ENCODE peak calls at places on chromosomes 13 and 19, in five cellular contexts. K is CD8-positive, alpha-beta T cell; P is tibial nerve; Z is neuronal stem cell; W is tibial artery. T is an unnamed sample.

GRCh38 chr13:114054269-114054668 is 78.2 kb downstream of the RASA3 start:
- DNase-seq in P (no peak), K (no peak), Z (no peak), W (no peak), T (no peak)

GRCh38 chr19:13262450-13262849 is 112.2 kb downstream of the IER2 start:
- DNase-seq in Z (no peak), W (no peak), P (no peak), K (no peak), T (peak; percentile 34)

GRCh38 chr13:80399340-80400163 is 58.6 kb upstream of the SPRY2 start:
- DNase-seq in W (no peak), K (no peak), Z (no peak), P (no peak), T (no peak)

GRCh38 chr13:99464441-99464949 is 36.8 kb upstream of the TM9SF2 start:
- DNase-seq in Z (no peak), W (no peak), P (no peak), K (no peak), T (no peak)

GRCh38 chr13:105821337-105821736 is 714.1 kb downstream of the EFNB2 start:
- DNase-seq in W (no peak), P (no peak), Z (no peak), K (no peak), T (no peak)

GRCh38 chr19:8487137-8487851 is 15.1 kb downstream of the PRAM1 start:
- DNase-seq in K (peak; percentile 50), W (peak; percentile 49), Z (no peak), P (peak; percentile 32), T (no peak)

GRCh38 chr13:62702502-62702901 is 1286.9 kb upstream of the PCDH20 start:
- DNase-seq in K (no peak), P (no peak), Z (no peak), W (no peak), T (no peak)

GRCh38 chr13:71865858-71866172 is 1.2 kb downstream of the DACH1 start:
- DNase-seq in P (no peak), Z (no peak), W (no peak), K (no peak), T (no peak)

GRCh38 chr13:31528758-31529157 is 210.6 kb upstream of the RXFP2 start:
- DNase-seq in W (no peak), K (no peak), P (no peak), Z (no peak), T (no peak)

GRCh38 chr13:75372517-75372916 is 109.5 kb downstream of the TBC1D4 start:
- DNase-seq in Z (peak; percentile 23), P (peak; percentile 70), W (no peak), K (no peak), T (no peak)

GRCh38 chr13:114249062-114249461 is 14.4 kb downstream of the CDC16 start:
- DNase-seq in W (no peak), K (no peak), Z (no peak), P (no peak), T (no peak)

GRCh38 chr13:63297162-63297561 is 1881.5 kb upstream of the PCDH20 start:
- DNase-seq in Z (no peak), W (no peak), K (no peak), P (no peak), T (no peak)

DNA sequence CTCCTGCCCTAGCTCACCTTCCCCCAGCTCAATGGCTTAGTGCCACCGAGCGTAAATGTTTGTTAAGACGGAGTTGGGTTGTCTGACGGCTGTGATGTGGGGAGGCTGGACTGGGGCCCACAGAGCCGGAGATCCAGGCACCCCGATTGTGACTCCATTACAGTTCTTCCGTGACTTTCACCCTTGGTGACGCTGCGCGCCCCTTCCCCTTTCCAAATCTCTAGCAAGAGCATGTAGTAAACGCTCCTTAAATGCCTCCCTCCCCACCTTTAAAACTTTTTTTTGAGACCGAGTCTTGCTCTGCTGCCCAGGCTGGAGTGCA is 829 bp downstream of the REEP6 start:
- DNase-seq in K (no peak), P (no peak), Z (no peak), W (no peak), T (no peak)
- H3K4me3 ChIP-seq in K (no peak overlapping the region), P (no peak overlapping the region), Z (peak overlapping the region; percentile 83), W (no peak overlapping the region), T (no peak overlapping the region)

DNA sequence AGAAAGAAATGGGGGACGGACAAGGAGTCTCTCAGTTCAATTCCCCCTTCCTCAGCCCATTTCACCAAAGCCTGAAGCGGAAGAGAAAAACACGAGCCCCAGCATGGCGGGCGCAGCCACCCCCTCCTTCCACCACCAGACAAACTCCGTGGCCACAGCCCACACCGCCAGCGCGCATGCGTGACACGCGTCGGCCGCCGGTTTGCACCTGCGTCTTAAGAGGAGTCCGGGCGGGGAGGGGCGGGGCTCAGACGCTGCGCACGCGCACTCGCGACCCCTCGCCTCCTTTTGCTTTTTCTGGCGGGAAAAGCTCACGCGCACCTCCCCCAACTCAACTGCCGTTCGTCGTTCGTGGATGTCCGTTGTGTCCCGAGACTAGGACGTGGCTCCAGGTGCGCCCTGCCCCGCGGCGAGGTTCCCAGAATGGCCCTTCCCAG is at the start of gene KASH5:
- DNase-seq in Z (no peak), W (peak; percentile 49), P (peak; percentile 22), K (peak; percentile 87), T (no peak)
- H3K4me3 ChIP-seq in Z (no peak within 1 kb of the TSS), W (peak within 1 kb of the TSS; percentile 22), P (no peak within 1 kb of the TSS), K (peak within 1 kb of the TSS; percentile 37), T (no peak within 1 kb of the TSS)

GRCh38 chr19:30637926-30638325 is 265.7 kb downstream of the ZNF536 start:
- DNase-seq in K (no peak), W (no peak), P (no peak), Z (no peak), T (no peak)

GRCh38 chr19:30638889-30639288 is 266.7 kb downstream of the ZNF536 start:
- DNase-seq in P (no peak), W (no peak), Z (no peak), K (no peak), T (no peak)

GRCh38 chr19:30631035-30631375 is 258.8 kb downstream of the ZNF536 start:
- DNase-seq in K (no peak), W (no peak), P (no peak), Z (no peak), T (no peak)

GRCh38 chr19:30634431-30634830 is 262.2 kb downstream of the ZNF536 start:
- DNase-seq in Z (no peak), W (no peak), P (no peak), K (no peak), T (no peak)

DNA sequence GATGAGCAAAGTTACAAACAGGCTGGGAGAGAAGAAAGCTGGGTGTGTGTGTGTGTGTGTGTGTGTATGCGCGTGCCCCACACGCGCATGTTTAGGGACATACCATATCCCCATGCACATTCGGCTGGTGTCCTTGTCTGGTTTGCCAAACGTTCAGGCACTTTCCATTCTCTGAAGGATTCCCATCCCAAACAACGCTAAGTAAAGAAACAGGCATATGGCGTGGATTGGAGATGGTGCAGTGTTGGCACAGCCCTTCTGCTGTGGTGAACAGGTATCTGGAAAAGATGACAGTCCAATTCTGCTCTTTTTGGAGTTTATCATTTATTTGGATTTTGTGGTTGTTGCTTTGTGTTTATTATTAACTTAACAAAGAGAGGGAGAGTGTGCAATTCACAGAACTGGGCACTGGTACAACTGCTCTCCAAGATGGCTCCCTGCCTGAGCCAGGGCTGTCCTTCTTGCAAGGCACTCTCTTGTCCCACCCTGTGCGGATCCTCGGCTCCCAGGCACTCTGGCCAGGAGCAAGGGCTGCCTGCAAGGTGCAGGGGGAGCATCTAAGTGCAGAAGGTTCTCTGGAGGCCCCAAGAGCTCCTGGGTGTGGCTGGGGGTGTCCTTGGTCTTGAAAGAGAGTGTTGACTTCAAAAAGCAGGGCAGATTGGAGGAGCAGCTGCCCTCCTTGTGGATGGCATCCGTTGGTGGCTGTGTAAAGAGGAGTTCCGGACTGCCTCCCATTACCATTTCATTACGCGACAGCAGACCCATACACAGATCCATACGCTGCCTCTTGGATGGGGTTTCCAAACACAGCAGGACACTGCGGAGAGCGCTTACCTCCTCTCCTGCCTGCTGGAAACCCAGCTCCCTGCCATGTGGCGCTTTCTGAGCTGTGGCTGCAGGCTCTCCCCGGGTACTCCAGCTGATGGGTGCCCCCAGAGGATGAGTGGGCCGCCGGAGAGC is 263.1 kb downstream of the ZNF536 start:
- DNase-seq in P (no peak), K (no peak), Z (no peak), W (no peak), T (no peak)
- H3K4me3 ChIP-seq in P (no peak overlapping the region), K (no peak overlapping the region), Z (no peak overlapping the region), W (no peak overlapping the region), T (no peak overlapping the region)

GRCh38 chr19:11373166-11373884 is 1.1 kb upstream of the SWSAP1 start:
- DNase-seq in P (no peak), Z (peak; percentile 76), W (no peak), K (no peak), T (no peak)
- H3K4me3 ChIP-seq in P (no peak overlapping the region), Z (peak overlapping the region; percentile 9), W (no peak overlapping the region), K (peak overlapping the region; percentile 73), T (peak overlapping the region; percentile 76)

GRCh38 chr19:5824791-5825577 is 14.5 kb downstream of the FUT6 start:
- DNase-seq in P (no peak), K (no peak), Z (no peak), W (no peak), T (no peak)

GRCh38 chr19:5827891-5828660 is 11.4 kb downstream of the FUT6 start:
- DNase-seq in P (peak; percentile 70), W (peak; percentile 70), Z (peak; percentile 96), K (peak; percentile 88), T (peak; percentile 69)

GRCh38 chr19:5828661-5829566 is 10.6 kb downstream of the FUT6 start:
- DNase-seq in W (no peak), P (no peak), K (no peak), Z (peak; percentile 56), T (no peak)

GRCh38 chr19:5827342-5827890 is 12.1 kb downstream of the FUT6 start:
- DNase-seq in P (no peak), K (no peak), Z (no peak), W (no peak), T (no peak)

DNA sequence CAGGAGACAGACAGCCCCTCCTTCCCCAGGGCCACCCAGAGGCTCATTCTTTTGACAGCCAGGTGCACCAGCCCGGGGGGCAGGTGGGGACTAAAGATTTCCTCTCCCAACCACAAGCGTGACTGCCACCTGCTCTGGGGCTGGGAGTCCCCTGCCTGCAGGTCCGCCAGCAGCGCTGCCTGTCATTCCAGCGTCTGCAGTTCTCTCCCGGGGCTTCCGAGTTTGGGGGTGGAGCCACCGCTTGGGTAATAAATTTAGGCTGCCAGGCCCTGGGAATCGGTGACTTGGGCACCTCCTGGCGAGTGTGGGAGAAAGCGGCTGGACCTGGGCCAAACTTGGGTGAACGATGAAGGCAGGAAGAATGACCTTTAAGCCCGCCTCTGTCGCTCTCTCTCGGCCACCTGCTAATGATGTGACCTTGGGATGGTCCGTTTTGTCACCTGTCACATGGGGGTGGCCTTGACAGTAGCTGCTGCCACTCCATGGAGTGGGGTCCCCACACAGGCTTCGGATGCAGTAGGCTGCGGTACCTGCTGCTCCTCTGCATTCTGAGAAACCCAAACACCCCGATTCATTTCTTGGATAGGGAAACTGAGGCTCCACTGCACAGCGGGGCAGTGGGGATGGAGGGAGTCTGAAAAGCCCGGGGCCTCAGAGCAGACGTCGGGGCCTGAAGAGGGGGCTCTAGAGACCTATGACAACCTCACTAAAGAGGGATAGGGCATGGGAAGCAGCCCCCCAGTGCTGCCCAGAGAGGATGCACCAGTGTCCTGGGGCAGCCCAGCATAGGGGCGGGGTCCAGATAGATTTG is 12.8 kb downstream of the FUT6 start:
- DNase-seq in K (peak; percentile 4), P (no peak), Z (peak; percentile 32), W (no peak), T (no peak)
- H3K4me3 ChIP-seq in K (peak overlapping the region; percentile 39), P (no peak overlapping the region), Z (no peak overlapping the region), W (no peak overlapping the region), T (no peak overlapping the region)

GRCh38 chr13:26784704-26785639 is 24.4 kb upstream of the GPR12 start:
- DNase-seq in K (peak; percentile 2), Z (no peak), P (peak; percentile 13), W (peak; percentile 28), T (no peak)
- H3K4me3 ChIP-seq in K (peak overlapping the region; percentile 62), Z (peak overlapping the region; percentile 51), P (no peak overlapping the region), W (no peak overlapping the region), T (peak overlapping the region; percentile 36)

GRCh38 chr19:57319869-57320179 is 448 bp upstream of the ZNF543 start:
- DNase-seq in P (no peak), Z (no peak), W (no peak), K (no peak), T (no peak)
- H3K4me3 ChIP-seq in P (peak overlapping the region; percentile 58), Z (peak overlapping the region; percentile 85), W (peak overlapping the region; percentile 93), K (peak overlapping the region; percentile 61), T (peak overlapping the region; percentile 83)

T was measured in GM12864.